ENCODE peak calls at places on chromosomes 12 and 14, in nine cellular contexts. U, T, R, A, C, S, L, F and P are unnamed samples.

GRCh38 chr12:95942532-95943230 is at the start of gene CCDC38:
- DNase-seq in F (peak), U (peak), R (peak), T (peak), L (peak), S (peak), C (peak), A (peak), P (peak)

GRCh38 chr12:19382111-19382526 is 57.2 kb upstream of the AEBP2 start:
- DNase-seq in S (peak), U (no peak), R (peak), F (no peak), T (no peak), C (peak), L (peak), A (peak), P (peak)

GRCh38 chr12:79360269-79360668 is 330.5 kb downstream of the PAWR start:
- DNase-seq in T (no peak), C (no peak), A (no peak), U (no peak), R (no peak), L (no peak), F (no peak), S (no peak), P (no peak)

GRCh38 chr14:33728010-33728498 is 222.8 kb downstream of the EGLN3 start:
- DNase-seq in A (no peak), T (no peak), U (no peak), L (no peak), F (no peak), R (no peak), C (no peak), S (no peak), P (no peak)

GRCh38 chr12:127822743-127823433 is 444.1 kb upstream of the TMEM132C start:
- DNase-seq in T (no peak), F (no peak), R (no peak), U (peak), L (no peak), A (no peak), S (no peak), C (no peak), P (no peak)

GRCh38 chr14:94485944-94486841 is 10.2 kb upstream of the SERPINA9 start:
- DNase-seq in T (peak), F (peak), R (peak), S (peak), U (peak), A (peak), C (peak), L (no peak), P (peak)

GRCh38 chr12:50620975-50621360 is 116.2 kb downstream of the DIP2B start:
- DNase-seq in T (no peak), R (no peak), C (no peak), U (no peak), F (no peak), S (no peak), L (no peak), A (no peak), P (no peak)

GRCh38 chr12:127400231-127400630 is 866.7 kb upstream of the TMEM132C start:
- DNase-seq in T (no peak), U (no peak), F (no peak), S (no peak), R (no peak), L (peak), A (peak), C (no peak), P (no peak)

GRCh38 chr14:100802766-100803693 is 22.9 kb upstream of the MEG3 start:
- DNase-seq in A (no peak), T (no peak), F (no peak), S (no peak), C (no peak), U (no peak), L (no peak), R (no peak), P (no peak)

GRCh38 chr12:107448198-107448597 is 237.4 kb upstream of the PWP1 start:
- DNase-seq in C (no peak), T (peak), S (no peak), U (peak), F (peak), L (no peak), A (peak), R (no peak), P (no peak)
- TF ChIP-seq CTCF in C (peak), T (peak), S (no peak), U (peak), F (peak), L (peak), A (peak), R (peak), P (no peak)

DNA sequence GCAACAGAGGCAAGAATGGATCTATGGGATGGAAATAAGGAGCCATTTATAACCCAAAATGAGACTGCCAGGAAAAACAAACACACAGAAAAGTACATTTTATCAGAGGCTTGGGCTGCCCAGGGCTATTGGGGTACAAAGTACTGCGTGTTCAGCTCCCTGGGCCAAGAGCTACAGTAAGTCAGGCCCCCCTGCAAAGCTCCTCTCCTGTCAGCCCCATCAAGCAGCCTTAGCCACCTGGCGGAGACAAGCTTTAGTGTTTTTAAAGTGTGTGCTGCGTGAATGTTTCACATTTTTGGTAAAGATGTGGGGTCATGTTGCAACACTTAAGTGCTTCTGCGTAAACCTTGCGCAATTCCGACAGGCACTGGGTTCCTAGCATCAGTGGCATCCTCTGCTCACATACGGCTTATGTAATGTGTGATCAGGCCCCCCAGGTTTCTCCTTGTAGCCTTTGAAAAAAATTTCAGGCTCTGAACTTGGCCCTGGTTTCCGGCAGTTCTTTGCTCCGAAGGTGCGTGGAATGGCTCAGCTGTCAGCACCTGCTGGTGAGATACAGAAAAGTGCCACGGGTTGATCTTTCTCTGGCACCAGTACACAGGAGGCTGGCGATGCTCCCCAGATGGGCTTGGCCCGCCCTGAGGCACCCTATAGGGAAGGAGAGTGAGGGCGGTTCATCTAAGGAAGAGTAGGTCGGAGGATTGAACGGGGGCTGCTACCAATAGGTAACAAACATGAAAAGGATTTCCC is 198.7 kb upstream of the EEA1 start:
- DNase-seq in T (no peak), U (no peak), A (peak), S (peak), C (no peak), L (no peak), F (no peak), R (no peak), P (no peak)
- TF ChIP-seq CTCF in T (no peak), U (no peak), A (peak), S (peak), C (no peak), L (peak), F (no peak), R (no peak), P (no peak)

DNA sequence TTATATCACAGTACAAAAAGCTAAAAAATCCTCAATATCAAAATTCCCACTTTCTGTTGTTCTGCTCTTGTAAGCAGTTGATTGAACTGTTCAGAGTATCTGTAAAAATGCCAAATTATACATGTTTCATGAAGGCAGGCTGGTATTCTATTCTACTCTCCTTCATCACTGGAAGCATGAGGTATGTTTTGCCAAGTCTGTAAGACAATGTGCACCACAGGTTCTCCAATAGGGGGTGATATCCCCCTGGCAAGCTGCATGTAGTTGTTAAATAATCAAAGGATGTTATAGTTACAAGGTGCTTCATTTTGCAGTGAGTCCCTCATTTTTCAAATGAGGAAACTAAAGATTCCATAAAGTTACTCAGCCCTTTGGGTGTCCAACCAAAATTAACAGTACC is 15.1 kb upstream of the NEK9 start:
- DNase-seq in U (peak), C (no peak), R (peak), A (peak), L (no peak), T (no peak), F (no peak), S (no peak), P (no peak)
- TF ChIP-seq CTCF in U (peak), C (peak), R (no peak), A (peak), L (peak), T (peak), F (peak), S (no peak), P (peak)

GRCh38 chr12:55659486-55660385 is 23.0 kb downstream of the OR10P1 start:
- DNase-seq in T (no peak), S (no peak), F (no peak), A (peak), C (no peak), U (peak), R (peak), L (no peak), P (no peak)
- TF ChIP-seq CTCF in T (peak), S (peak), F (peak), A (peak), C (peak), U (peak), R (peak), L (peak), P (peak)

DNA sequence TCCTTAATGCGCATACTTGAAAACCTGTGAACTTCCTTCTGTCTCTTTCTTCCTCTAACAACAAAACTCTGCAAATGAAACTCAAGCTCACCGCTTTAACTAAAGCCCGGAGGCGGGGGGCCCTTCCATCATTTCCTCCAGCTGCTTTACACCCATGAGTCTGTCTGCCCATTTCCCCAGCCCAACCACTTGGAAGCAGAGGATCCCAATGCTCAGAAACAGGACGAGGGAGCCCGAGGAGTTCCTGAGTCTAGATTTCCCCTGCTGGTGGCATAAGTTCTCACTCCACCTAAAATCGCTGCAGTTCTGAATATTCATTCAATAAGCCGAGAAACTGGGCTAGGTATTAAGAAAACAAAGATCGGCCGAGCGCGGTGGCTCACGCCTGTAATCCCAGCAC is 30.8 kb downstream of the GPR19 start:
- DNase-seq in C (no peak), S (no peak), T (no peak), A (no peak), F (no peak), U (no peak), R (no peak), L (no peak), P (no peak)
- TF ChIP-seq CTCF in C (no peak), S (no peak), T (peak), A (no peak), F (no peak), U (no peak), R (no peak), L (no peak), P (no peak)